ENCODE peak calls at places on chromosome 5, in four cellular contexts. G, H, B and M are unnamed samples.

GRCh38 chr5:151298063-151298462 is 5.5 kb downstream of the SLC36A3 start:
- DNase-seq in B (no peak), G (peak; percentile 56), H (peak; percentile 88), M (no peak)

GRCh38 chr5:124460666-124461065 is 285.8 kb downstream of the ZNF608 start:
- DNase-seq in B (no peak), H (no peak), G (no peak), M (no peak)

GRCh38 chr5:132325691-132326090 is 31.5 kb downstream of the SLC22A4 start:
- DNase-seq in G (no peak), B (no peak), H (peak; percentile 48), M (no peak)

GRCh38 chr5:61918606-61919005 is 387.4 kb upstream of the KIF2A start:
- DNase-seq in G (no peak), B (no peak), H (no peak), M (no peak)

GRCh38 chr5:125325488-125325887 is 579.0 kb upstream of the ZNF608 start:
- DNase-seq in H (no peak), G (no peak), B (no peak), M (no peak)

GRCh38 chr5:106172681-106173532 is 1497.8 kb downstream of the EFNA5 start:
- DNase-seq in G (no peak), B (no peak), H (no peak), M (no peak)

GRCh38 chr5:123080215-123080614 is 8.8 kb upstream of the PRDM6 start:
- DNase-seq in H (no peak), G (no peak), B (no peak), M (no peak)

GRCh38 chr5:156475831-156476551 is 149.0 kb downstream of the SGCD start:
- DNase-seq in H (peak; percentile 29), G (no peak), B (no peak), M (no peak)

GRCh38 chr5:37015795-37016666 is 139.5 kb downstream of the NIPBL start:
- DNase-seq in G (peak; percentile 3), H (no peak), B (no peak), M (no peak)

GRCh38 chr5:71794061-71794695 is 75.1 kb downstream of the CARTPT start:
- DNase-seq in B (no peak), H (no peak), G (no peak), M (peak; percentile 72)

DNA sequence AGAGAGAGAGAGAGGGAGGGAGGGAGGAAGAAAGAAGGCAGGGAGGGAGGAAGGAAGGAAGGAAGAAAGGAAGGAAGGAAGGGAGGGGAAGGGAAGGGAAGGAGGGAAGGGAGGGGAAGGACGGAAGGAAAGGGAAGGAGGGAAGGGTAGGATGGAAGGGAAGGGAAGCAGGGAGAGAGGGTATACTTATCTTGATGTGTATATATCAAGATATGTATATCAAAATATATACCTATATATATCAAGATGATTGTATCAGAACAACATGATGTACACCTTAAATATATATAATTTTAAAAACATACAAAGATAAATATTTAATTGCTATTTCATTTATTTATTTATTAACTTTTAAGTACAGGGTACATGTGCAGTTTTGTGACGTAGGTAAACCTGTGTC is 96.8 kb upstream of the ADAMTS16 start:
- DNase-seq in B (no peak), G (no peak), H (no peak), M (no peak)
- H3K4me1 ChIP-seq in B (no peaks in the 10 kb centered on the region), G (no peaks in the 10 kb centered on the region), H (no peaks in the 10 kb centered on the region), M (peaks cover 10% of the 10 kb centered on the region)

DNA sequence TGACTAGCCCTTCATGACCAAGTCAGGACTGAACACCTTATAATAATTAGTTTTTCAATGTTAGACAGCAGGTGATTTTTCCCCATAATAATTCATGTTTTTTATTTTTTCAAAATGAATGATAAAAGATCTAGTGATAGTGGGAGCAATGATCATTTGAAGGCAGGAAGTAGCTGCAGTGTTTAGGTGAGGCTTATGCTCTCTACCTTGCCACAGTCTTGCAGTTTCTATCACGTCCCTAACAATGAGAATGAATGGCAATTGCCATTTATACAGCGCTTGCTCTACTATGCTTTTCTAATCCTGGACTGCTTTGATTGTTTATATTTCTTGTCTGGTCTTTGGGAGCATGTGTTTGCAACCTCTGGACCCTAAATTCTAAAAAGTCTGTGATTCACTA is 367.8 kb upstream of the RIOK2 start:
- DNase-seq in G (no peak), H (no peak), B (no peak), M (no peak)
- H3K4me1 ChIP-seq in G (no peaks in the 10 kb centered on the region), H (peaks cover 12% of the 10 kb centered on the region), B (no peaks in the 10 kb centered on the region), M (no peaks in the 10 kb centered on the region)

GRCh38 chr5:135355182-135355581 is 43.8 kb downstream of the MACROH2A1 start:
- DNase-seq in H (no peak), G (no peak), B (no peak), M (no peak)
- H3K4me1 ChIP-seq in H (no peaks in the 10 kb centered on the region), G (peaks cover 50% of the 10 kb centered on the region), B (no peaks in the 10 kb centered on the region), M (peaks cover 5% of the 10 kb centered on the region)

GRCh38 chr5:142356716-142357468 is 32.1 kb upstream of the SPRY4 start:
- DNase-seq in G (peak; percentile 92), B (peak; percentile 90), H (peak; percentile 95), M (peak; percentile 97)
- H3K4me1 ChIP-seq in G (peaks cover 29% of the 10 kb centered on the region), B (no peaks in the 10 kb centered on the region), H (peaks cover 57% of the 10 kb centered on the region), M (peaks cover 5% of the 10 kb centered on the region)

GRCh38 chr5:170135796-170136490 is 30.2 kb downstream of the FOXI1 start:
- DNase-seq in H (no peak), G (no peak), B (no peak), M (no peak)
- H3K4me1 ChIP-seq in H (no peaks in the 10 kb centered on the region), G (peaks cover 25% of the 10 kb centered on the region), B (no peaks in the 10 kb centered on the region), M (peaks cover 2% of the 10 kb centered on the region)

GRCh38 chr5:143356855-143357254 is 46.6 kb downstream of the NR3C1 start:
- DNase-seq in G (no peak), B (no peak), H (no peak), M (no peak)
- H3K4me1 ChIP-seq in G (no peaks in the 10 kb centered on the region), B (peaks cover 30% of the 10 kb centered on the region), H (no peaks in the 10 kb centered on the region), M (peaks cover 4% of the 10 kb centered on the region)

GRCh38 chr5:172664018-172664417 is 23.0 kb downstream of the NEURL1B start:
- DNase-seq in B (no peak), G (no peak), H (peak; percentile 43), M (no peak)
- H3K4me1 ChIP-seq in B (peaks cover 22% of the 10 kb centered on the region), G (peaks cover 46% of the 10 kb centered on the region), H (no peaks in the 10 kb centered on the region), M (peaks cover 11% of the 10 kb centered on the region)